ENCODE peak calls at places on chromosome 2, in six cellular contexts. One of them, this sample, is unnamed.

GRCh38 chr2:237677951-237678481 is 50.6 kb downstream of the LRRFIP1 start:
- DNase-seq in transverse colon: no peak
- DNase-seq in cardiac fibroblast: peak
- DNase-seq in Peyer's patch: no peak
- DNase-seq in HepG2: peak
- DNase-seq in fibroblast of the aortic adventitia: peak
- DNase-seq in this sample: no peak

GRCh38 chr2:79139423-79139822 is 19.1 kb downstream of the REG1A start:
- DNase-seq in cardiac fibroblast: no peak
- DNase-seq in Peyer's patch: no peak
- DNase-seq in HepG2: no peak
- DNase-seq in transverse colon: no peak
- DNase-seq in fibroblast of the aortic adventitia: no peak
- DNase-seq in this sample: no peak

GRCh38 chr2:106282816-106283215 is 88.7 kb upstream of the UXS1 start:
- DNase-seq in fibroblast of the aortic adventitia: no peak
- DNase-seq in cardiac fibroblast: no peak
- DNase-seq in transverse colon: no peak
- DNase-seq in HepG2: peak
- DNase-seq in Peyer's patch: no peak
- DNase-seq in this sample: no peak

GRCh38 chr2:11839916-11840315 is 93.5 kb downstream of the LPIN1 start:
- DNase-seq in HepG2: no peak
- DNase-seq in cardiac fibroblast: no peak
- DNase-seq in Peyer's patch: no peak
- DNase-seq in transverse colon: no peak
- DNase-seq in fibroblast of the aortic adventitia: peak
- DNase-seq in this sample: no peak

GRCh38 chr2:45554073-45554742 is 56.9 kb downstream of the SRBD1 start:
- DNase-seq in cardiac fibroblast: peak
- DNase-seq in Peyer's patch: no peak
- DNase-seq in transverse colon: no peak
- DNase-seq in fibroblast of the aortic adventitia: peak
- DNase-seq in HepG2: no peak
- DNase-seq in this sample: no peak

GRCh38 chr2:76867854-76868253 is 654.3 kb downstream of the LRRTM4 start:
- DNase-seq in cardiac fibroblast: peak
- DNase-seq in Peyer's patch: no peak
- DNase-seq in HepG2: no peak
- DNase-seq in transverse colon: no peak
- DNase-seq in fibroblast of the aortic adventitia: peak
- DNase-seq in this sample: no peak

GRCh38 chr2:70141754-70142589 is 48.8 kb downstream of the C2orf42 start:
- DNase-seq in fibroblast of the aortic adventitia: peak
- DNase-seq in HepG2: peak
- DNase-seq in cardiac fibroblast: no peak
- DNase-seq in Peyer's patch: no peak
- DNase-seq in transverse colon: no peak
- DNase-seq in this sample: peak

GRCh38 chr2:70412294-70413075 is 110.6 kb upstream of the FAM136A start:
- DNase-seq in fibroblast of the aortic adventitia: peak
- DNase-seq in Peyer's patch: no peak
- DNase-seq in HepG2: no peak
- DNase-seq in cardiac fibroblast: peak
- DNase-seq in transverse colon: no peak
- DNase-seq in this sample: no peak

GRCh38 chr2:72147303-72147970 is at the start of gene CYP26B1:
- DNase-seq in fibroblast of the aortic adventitia: no peak
- DNase-seq in Peyer's patch: peak
- DNase-seq in transverse colon: no peak
- DNase-seq in cardiac fibroblast: no peak
- DNase-seq in HepG2: no peak
- DNase-seq in this sample: peak

GRCh38 chr2:13014783-13015182 is 298.0 kb downstream of the TRIB2 start:
- DNase-seq in HepG2: no peak
- DNase-seq in transverse colon: no peak
- DNase-seq in fibroblast of the aortic adventitia: no peak
- DNase-seq in Peyer's patch: no peak
- DNase-seq in cardiac fibroblast: no peak
- DNase-seq in this sample: no peak

GRCh38 chr2:55311444-55311870 is 42.4 kb upstream of the MTIF2 start:
- DNase-seq in Peyer's patch: no peak
- DNase-seq in HepG2: no peak
- DNase-seq in fibroblast of the aortic adventitia: peak
- DNase-seq in cardiac fibroblast: peak
- DNase-seq in transverse colon: no peak
- DNase-seq in this sample: no peak

GRCh38 chr2:238063414-238064189 is 2.8 kb downstream of the SCLY start:
- DNase-seq in Peyer's patch: no peak
- DNase-seq in HepG2: peak
- DNase-seq in fibroblast of the aortic adventitia: no peak
- DNase-seq in transverse colon: no peak
- DNase-seq in cardiac fibroblast: no peak
- DNase-seq in this sample: no peak

GRCh38 chr2:42901076-42901645 is 108.8 kb upstream of the HAAO start:
- DNase-seq in HepG2: no peak
- DNase-seq in Peyer's patch: no peak
- DNase-seq in cardiac fibroblast: peak
- DNase-seq in fibroblast of the aortic adventitia: peak
- DNase-seq in transverse colon: no peak
- DNase-seq in this sample: no peak

GRCh38 chr2:179265082-179265575 is 497 bp upstream of the SESTD1 start:
- DNase-seq in fibroblast of the aortic adventitia: peak
- DNase-seq in transverse colon: no peak
- DNase-seq in HepG2: no peak
- DNase-seq in Peyer's patch: no peak
- DNase-seq in cardiac fibroblast: peak
- DNase-seq in this sample: no peak

GRCh38 chr2:53970095-53970897 is 497 bp downstream of the PSME4 start:
- DNase-seq in HepG2: peak
- DNase-seq in cardiac fibroblast: peak
- DNase-seq in Peyer's patch: no peak
- DNase-seq in transverse colon: peak
- DNase-seq in fibroblast of the aortic adventitia: peak
- DNase-seq in this sample: peak

GRCh38 chr2:101818531-101819451 is 121.3 kb downstream of the MAP4K4 start:
- DNase-seq in fibroblast of the aortic adventitia: peak
- DNase-seq in transverse colon: no peak
- DNase-seq in cardiac fibroblast: no peak
- DNase-seq in Peyer's patch: no peak
- DNase-seq in HepG2: peak
- DNase-seq in this sample: no peak

GRCh38 chr2:179096090-179096489 is 46.2 kb upstream of the CCDC141 start:
- DNase-seq in fibroblast of the aortic adventitia: no peak
- DNase-seq in transverse colon: peak
- DNase-seq in HepG2: no peak
- DNase-seq in cardiac fibroblast: no peak
- DNase-seq in Peyer's patch: no peak
- DNase-seq in this sample: no peak

GRCh38 chr2:41907716-41908328 is 140.0 kb upstream of the PKDCC start:
- DNase-seq in HepG2: no peak
- DNase-seq in transverse colon: no peak
- DNase-seq in Peyer's patch: no peak
- DNase-seq in cardiac fibroblast: no peak
- DNase-seq in fibroblast of the aortic adventitia: no peak
- DNase-seq in this sample: no peak

GRCh38 chr2:1641498-1641897 is 102.8 kb downstream of the PXDN start:
- DNase-seq in Peyer's patch: no peak
- DNase-seq in fibroblast of the aortic adventitia: no peak
- DNase-seq in transverse colon: no peak
- DNase-seq in cardiac fibroblast: peak
- DNase-seq in HepG2: no peak
- DNase-seq in this sample: no peak

GRCh38 chr2:12702661-12703121 is 14.0 kb upstream of the TRIB2 start:
- DNase-seq in fibroblast of the aortic adventitia: peak
- DNase-seq in HepG2: no peak
- DNase-seq in Peyer's patch: no peak
- DNase-seq in cardiac fibroblast: peak
- DNase-seq in transverse colon: no peak
- DNase-seq in this sample: no peak

GRCh38 chr2:29273004-29273703 is 157.9 kb downstream of the CLIP4 start:
- DNase-seq in Peyer's patch: no peak
- DNase-seq in HepG2: no peak
- DNase-seq in fibroblast of the aortic adventitia: no peak
- DNase-seq in cardiac fibroblast: no peak
- DNase-seq in transverse colon: no peak
- DNase-seq in this sample: no peak

GRCh38 chr2:61647044-61647443 is 108.9 kb upstream of the XPO1 start:
- DNase-seq in cardiac fibroblast: no peak
- DNase-seq in fibroblast of the aortic adventitia: no peak
- DNase-seq in HepG2: no peak
- DNase-seq in transverse colon: no peak
- DNase-seq in Peyer's patch: no peak
- DNase-seq in this sample: no peak

GRCh38 chr2:50953021-50953420 is 78.9 kb downstream of the NRXN1 start:
- DNase-seq in transverse colon: no peak
- DNase-seq in cardiac fibroblast: peak
- DNase-seq in HepG2: peak
- DNase-seq in Peyer's patch: no peak
- DNase-seq in fibroblast of the aortic adventitia: peak
- DNase-seq in this sample: no peak

GRCh38 chr2:167253025-167253424 is 364.7 kb downstream of the XIRP2 start:
- DNase-seq in Peyer's patch: no peak
- DNase-seq in transverse colon: no peak
- DNase-seq in cardiac fibroblast: no peak
- DNase-seq in HepG2: peak
- DNase-seq in fibroblast of the aortic adventitia: no peak
- DNase-seq in this sample: no peak

GRCh38 chr2:69131983-69132675 is 119.2 kb downstream of the ANTXR1 start:
- DNase-seq in HepG2: no peak
- DNase-seq in fibroblast of the aortic adventitia: no peak
- DNase-seq in cardiac fibroblast: no peak
- DNase-seq in Peyer's patch: no peak
- DNase-seq in transverse colon: no peak
- DNase-seq in this sample: no peak

GRCh38 chr2:30225131-30225762 is 6.1 kb upstream of the LBH start:
- DNase-seq in Peyer's patch: no peak
- DNase-seq in transverse colon: peak
- DNase-seq in fibroblast of the aortic adventitia: peak
- DNase-seq in cardiac fibroblast: peak
- DNase-seq in HepG2: no peak
- DNase-seq in this sample: no peak

GRCh38 chr2:218570850-218571249 is 2.2 kb downstream of the CNOT9 start:
- DNase-seq in Peyer's patch: no peak
- DNase-seq in HepG2: no peak
- DNase-seq in fibroblast of the aortic adventitia: peak
- DNase-seq in transverse colon: no peak
- DNase-seq in cardiac fibroblast: peak
- DNase-seq in this sample: no peak

GRCh38 chr2:72891091-72891818 is 4.0 kb downstream of the SPR start:
- DNase-seq in HepG2: no peak
- DNase-seq in transverse colon: no peak
- DNase-seq in fibroblast of the aortic adventitia: peak
- DNase-seq in cardiac fibroblast: no peak
- DNase-seq in Peyer's patch: no peak
- DNase-seq in this sample: no peak

GRCh38 chr2:241835605-241836004 is 23.1 kb downstream of the PDCD1 start:
- DNase-seq in cardiac fibroblast: no peak
- DNase-seq in transverse colon: no peak
- DNase-seq in fibroblast of the aortic adventitia: no peak
- DNase-seq in Peyer's patch: no peak
- DNase-seq in HepG2: no peak
- DNase-seq in this sample: no peak

GRCh38 chr2:58448065-58448507 is 207.0 kb upstream of the FANCL start:
- DNase-seq in cardiac fibroblast: peak
- DNase-seq in fibroblast of the aortic adventitia: peak
- DNase-seq in HepG2: peak
- DNase-seq in Peyer's patch: no peak
- DNase-seq in transverse colon: peak
- DNase-seq in this sample: peak
- TF ChIP-seq CTCF in cardiac fibroblast: peak
- TF ChIP-seq CTCF in fibroblast of the aortic adventitia: peak
- TF ChIP-seq CTCF in HepG2: peak
- TF ChIP-seq CTCF in Peyer's patch: peak
- TF ChIP-seq CTCF in transverse colon: peak
- TF ChIP-seq CTCF in this sample: peak

DNA sequence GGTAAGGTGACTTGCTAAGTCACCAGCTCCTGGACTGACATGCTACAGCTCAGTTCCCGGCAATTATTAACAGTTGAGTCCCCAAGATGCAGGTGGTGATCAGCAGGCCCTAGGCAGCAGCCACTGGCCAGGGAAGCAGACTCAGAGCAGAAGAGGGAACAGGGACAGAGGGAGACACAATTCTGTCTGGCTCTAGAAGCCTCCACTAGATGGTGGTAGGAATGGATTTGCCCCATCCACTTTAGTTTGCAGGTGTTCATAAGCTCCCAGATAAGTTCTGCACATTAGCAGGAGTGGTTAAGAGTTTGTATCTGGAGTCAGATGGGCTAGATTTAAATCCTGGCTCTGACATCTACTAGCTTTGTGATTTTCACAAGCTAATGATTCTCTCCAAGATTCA is 25.5 kb upstream of the SLC1A4 start:
- DNase-seq in fibroblast of the aortic adventitia: no peak
- DNase-seq in transverse colon: no peak
- DNase-seq in cardiac fibroblast: no peak
- DNase-seq in HepG2: no peak
- DNase-seq in Peyer's patch: no peak
- DNase-seq in this sample: no peak
- TF ChIP-seq CTCF in fibroblast of the aortic adventitia: no peak
- TF ChIP-seq CTCF in transverse colon: no peak
- TF ChIP-seq CTCF in cardiac fibroblast: no peak
- TF ChIP-seq CTCF in HepG2: peak
- TF ChIP-seq CTCF in Peyer's patch: no peak
- TF ChIP-seq CTCF in this sample: no peak

DNA sequence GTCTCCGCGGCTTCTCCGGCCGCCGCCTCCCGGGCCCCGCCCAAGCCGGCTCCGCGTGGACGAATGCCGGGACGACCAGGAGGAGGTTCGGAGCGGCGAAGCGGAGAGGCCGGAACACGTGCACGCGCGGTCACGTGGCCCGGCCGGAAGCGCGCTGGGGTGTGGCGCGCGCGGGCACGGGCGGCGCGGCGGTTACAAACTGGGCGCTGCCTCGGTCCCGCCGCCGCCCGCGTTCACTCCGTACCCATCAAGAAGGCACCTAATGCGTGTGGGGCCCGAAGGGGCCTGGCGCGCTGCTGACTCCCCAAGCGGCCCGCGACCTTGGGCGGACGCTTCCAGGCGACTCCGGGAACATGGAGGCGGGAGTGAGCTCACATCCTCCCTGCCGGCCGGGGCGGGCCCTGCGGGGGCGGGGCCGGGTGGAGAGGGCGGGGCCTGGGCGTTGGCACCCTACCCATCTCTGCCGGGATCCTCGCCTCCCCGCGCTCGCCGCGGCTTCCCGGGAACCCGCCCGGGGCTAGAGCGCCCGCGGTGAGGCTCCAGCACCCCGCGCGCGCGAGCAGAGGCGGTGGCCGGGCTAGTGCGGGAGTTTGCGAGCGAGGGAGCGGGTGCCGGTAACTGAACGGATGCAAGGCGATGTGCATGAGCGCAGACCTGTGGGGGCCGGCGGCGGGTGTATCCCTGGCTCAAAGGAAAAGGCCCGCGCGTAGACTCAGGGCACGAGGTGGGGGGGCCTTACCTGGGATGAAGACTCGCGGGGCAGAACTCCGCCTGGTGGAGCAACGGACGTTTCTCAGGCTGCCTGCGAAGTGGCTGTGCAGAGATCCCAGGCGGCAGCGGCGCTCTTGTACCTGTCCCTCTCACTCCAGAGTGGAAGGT is at the start of gene TMEM185B:
- DNase-seq in HepG2: peak
- DNase-seq in cardiac fibroblast: peak
- DNase-seq in Peyer's patch: peak
- DNase-seq in fibroblast of the aortic adventitia: peak
- DNase-seq in transverse colon: peak
- DNase-seq in this sample: peak
- TF ChIP-seq CTCF in HepG2: peak
- TF ChIP-seq CTCF in cardiac fibroblast: peak
- TF ChIP-seq CTCF in Peyer's patch: peak
- TF ChIP-seq CTCF in fibroblast of the aortic adventitia: peak
- TF ChIP-seq CTCF in transverse colon: peak
- TF ChIP-seq CTCF in this sample: peak

GRCh38 chr2:207166349-207167128 is 791 bp upstream of the KLF7 start:
- DNase-seq in cardiac fibroblast: peak
- DNase-seq in fibroblast of the aortic adventitia: peak
- DNase-seq in transverse colon: peak
- DNase-seq in Peyer's patch: peak
- DNase-seq in HepG2: peak
- DNase-seq in this sample: peak
- TF ChIP-seq CTCF in cardiac fibroblast: no peak
- TF ChIP-seq CTCF in fibroblast of the aortic adventitia: no peak
- TF ChIP-seq CTCF in transverse colon: peak
- TF ChIP-seq CTCF in Peyer's patch: peak
- TF ChIP-seq CTCF in HepG2: peak
- TF ChIP-seq CTCF in this sample: no peak